ENCODE peak calls at places on chromosome 5, in ten cellular contexts. Z, J, B, T, H, K, N, P, D and F are unnamed samples.

GRCh38 chr5:100827481-100827889 is 75.6 kb downstream of the ST8SIA4 start:
- DNase-seq in Z (no peak), J (no peak), B (no peak), T (peak; percentile 25), H (no peak), K (peak; percentile 4), N (no peak), P (no peak), D (no peak), F (no peak)

GRCh38 chr5:143229896-143230675 is 173.4 kb downstream of the NR3C1 start:
- DNase-seq in Z (peak; percentile 68), J (peak; percentile 23), B (no peak), T (no peak), H (peak; percentile 45), K (no peak), N (no peak), P (no peak), D (peak; percentile 7), F (no peak)

GRCh38 chr5:9090381-9091026 is 455.4 kb downstream of the SEMA5A start:
- DNase-seq in Z (no peak), J (no peak), B (no peak), T (no peak), H (no peak), K (no peak), N (no peak), P (no peak), D (no peak), F (no peak)

GRCh38 chr5:113232246-113232645 is 202.5 kb downstream of the TSSK1B start:
- DNase-seq in Z (peak; percentile 32), J (no peak), B (no peak), T (no peak), H (peak; percentile 55), K (no peak), N (no peak), P (no peak), D (no peak), F (no peak)

GRCh38 chr5:141811287-141812155 is 66.7 kb downstream of the PCDH1 start:
- DNase-seq in Z (peak; percentile 18), J (peak; percentile 11), B (no peak), T (no peak), H (peak; percentile 33), K (no peak), N (peak; percentile 10), P (no peak), D (peak; percentile 1), F (peak; percentile 12)

GRCh38 chr5:72093824-72094223 is 13.5 kb upstream of the MAP1B start:
- DNase-seq in Z (no peak), J (no peak), B (no peak), T (no peak), H (no peak), K (no peak), N (no peak), P (no peak), D (no peak), F (no peak)

GRCh38 chr5:137954131-137954879 is 65.0 kb downstream of the PKD2L2 start:
- DNase-seq in Z (peak; percentile 94), J (no peak), B (peak; percentile 85), T (peak; percentile 15), H (peak; percentile 88), K (peak; percentile 92), N (no peak), P (peak; percentile 37), D (no peak), F (no peak)

GRCh38 chr5:172556971-172557461 is 84.0 kb upstream of the NEURL1B start:
- DNase-seq in Z (no peak), J (no peak), B (no peak), T (peak; percentile 47), H (no peak), K (peak; percentile 19), N (no peak), P (no peak), D (no peak), F (no peak)

GRCh38 chr5:133789428-133789827 is 177.1 kb upstream of the FSTL4 start:
- DNase-seq in Z (no peak), J (no peak), B (no peak), T (no peak), H (no peak), K (no peak), N (no peak), P (no peak), D (no peak), F (no peak)

GRCh38 chr5:4584982-4585381 is 555.1 kb upstream of the ADAMTS16 start:
- DNase-seq in Z (no peak), J (no peak), B (no peak), T (no peak), H (no peak), K (peak; percentile 73), N (no peak), P (no peak), D (no peak), F (no peak)

GRCh38 chr5:44245936-44246335 is 143.3 kb downstream of the FGF10 start:
- DNase-seq in Z (no peak), J (no peak), B (no peak), T (no peak), H (no peak), K (no peak), N (no peak), P (no peak), D (no peak), F (no peak)

GRCh38 chr5:180455872-180456271 is 38.3 kb upstream of the CNOT6 start:
- DNase-seq in Z (no peak), J (no peak), B (no peak), T (no peak), H (no peak), K (no peak), N (no peak), P (no peak), D (no peak), F (no peak)

GRCh38 chr5:137828192-137828591 is 39.5 kb upstream of the MYOT start:
- DNase-seq in Z (no peak), J (no peak), B (no peak), T (no peak), H (no peak), K (no peak), N (no peak), P (no peak), D (no peak), F (no peak)

GRCh38 chr5:120463026-120463770 is 902 bp upstream of the PRR16 start:
- DNase-seq in Z (no peak), J (no peak), B (no peak), T (no peak), H (no peak), K (no peak), N (no peak), P (no peak), D (no peak), F (no peak)

GRCh38 chr5:17230808-17231525 is 13.5 kb downstream of the BASP1 start:
- DNase-seq in Z (no peak), J (no peak), B (no peak), T (no peak), H (no peak), K (no peak), N (no peak), P (no peak), D (no peak), F (no peak)

GRCh38 chr5:103472820-103473219 is 89.8 kb downstream of the NUDT12 start:
- DNase-seq in Z (peak; percentile 69), J (no peak), B (peak; percentile 61), T (no peak), H (no peak), K (peak; percentile 73), N (no peak), P (no peak), D (no peak), F (no peak)

GRCh38 chr5:80194470-80194869 is 61.4 kb downstream of the SERINC5 start:
- DNase-seq in Z (no peak), J (no peak), B (no peak), T (no peak), H (no peak), K (no peak), N (no peak), P (no peak), D (no peak), F (no peak)

GRCh38 chr5:6584727-6585126 is 48.1 kb downstream of the NSUN2 start:
- DNase-seq in Z (no peak), J (no peak), B (no peak), T (no peak), H (no peak), K (no peak), N (no peak), P (no peak), D (no peak), F (no peak)

GRCh38 chr5:126471247-126471646 is 48.0 kb downstream of the GRAMD2B start:
- DNase-seq in Z (no peak), J (no peak), B (no peak), T (no peak), H (no peak), K (no peak), N (no peak), P (no peak), D (no peak), F (no peak)

GRCh38 chr5:116734717-116735072 is 160.1 kb upstream of the SEMA6A start:
- DNase-seq in Z (no peak), J (no peak), B (no peak), T (no peak), H (no peak), K (no peak), N (no peak), P (no peak), D (no peak), F (no peak)

GRCh38 chr5:76326559-76327351 is 76.3 kb upstream of the IQGAP2 start:
- DNase-seq in Z (no peak), J (no peak), B (no peak), T (no peak), H (no peak), K (no peak), N (no peak), P (no peak), D (no peak), F (no peak)

GRCh38 chr5:172640822-172641358 is at the start of gene NEURL1B:
- DNase-seq in Z (peak; percentile 88), J (no peak), B (peak; percentile 16), T (peak; percentile 87), H (peak; percentile 94), K (peak; percentile 35), N (peak; percentile 2), P (peak; percentile 3), D (no peak), F (peak; percentile 12)

GRCh38 chr5:32709789-32710334 is 1.3 kb upstream of the NPR3 start:
- DNase-seq in Z (peak; percentile 92), J (no peak), B (peak; percentile 85), T (peak; percentile 69), H (peak; percentile 72), K (peak; percentile 85), N (peak; percentile 22), P (peak; percentile 57), D (no peak), F (no peak)